ENCODE peak calls at places on chromosomes 3 and 15, in ten cellular contexts. N, A, P, O, W, D, U, G, Z and X are unnamed samples.

GRCh38 chr3:37739579-37740290 is 121.9 kb upstream of the CTDSPL start:
- DNase-seq in N (no peak), A (no peak), P (no peak), O (no peak), W (no peak), D (no peak), U (no peak), G (no peak), Z (peak), X (no peak)

GRCh38 chr15:30929064-30929669 is 25.5 kb downstream of the FAN1 start:
- DNase-seq in N (no peak), A (no peak), P (no peak), O (no peak), W (no peak), D (no peak), U (no peak), G (no peak), Z (no peak), X (no peak)

GRCh38 chr15:57122080-57122845 is 203.8 kb downstream of the TCF12 start:
- DNase-seq in N (no peak), A (no peak), P (no peak), O (no peak), W (no peak), D (no peak), U (no peak), G (no peak), Z (no peak), X (no peak)

GRCh38 chr3:175199961-175200360 is 340.8 kb downstream of the NAALADL2 start:
- DNase-seq in N (no peak), A (no peak), P (no peak), O (no peak), W (no peak), D (no peak), U (no peak), G (no peak), Z (no peak), X (no peak)

GRCh38 chr3:78569820-78570219 is 1198.0 kb downstream of the ROBO1 start:
- DNase-seq in N (no peak), A (no peak), P (no peak), O (no peak), W (no peak), D (no peak), U (no peak), G (no peak), Z (no peak), X (no peak)

GRCh38 chr3:113631143-113631542 is 65.3 kb downstream of the USF3 start:
- DNase-seq in N (no peak), A (no peak), P (no peak), O (no peak), W (no peak), D (no peak), U (no peak), G (no peak), Z (no peak), X (no peak)

GRCh38 chr15:29674661-29675533 is 147.4 kb downstream of the TJP1 start:
- DNase-seq in N (no peak), A (peak), P (no peak), O (peak), W (no peak), D (peak), U (peak), G (no peak), Z (peak), X (peak)

GRCh38 chr15:44385344-44385942 is 42.0 kb upstream of the CTDSPL2 start:
- DNase-seq in N (no peak), A (peak), P (no peak), O (no peak), W (no peak), D (no peak), U (no peak), G (no peak), Z (no peak), X (no peak)

GRCh38 chr15:84142888-84143337 is 92.7 kb upstream of the GOLGA6L4 start:
- DNase-seq in N (peak), A (peak), P (no peak), O (peak), W (no peak), D (peak), U (peak), G (peak), Z (peak), X (peak)

GRCh38 chr3:138434276-138434874 is at the start of gene ESYT3:
- DNase-seq in N (peak), A (peak), P (no peak), O (peak), W (peak), D (peak), U (peak), G (peak), Z (peak), X (peak)

GRCh38 chr3:53109822-53110771 is 20.1 kb downstream of the RFT1 start:
- DNase-seq in N (peak), A (peak), P (no peak), O (peak), W (no peak), D (peak), U (peak), G (no peak), Z (no peak), X (no peak)

GRCh38 chr15:84598993-84599392 is 1.8 kb upstream of the ZSCAN2 start:
- DNase-seq in N (no peak), A (peak), P (no peak), O (peak), W (no peak), D (peak), U (peak), G (no peak), Z (no peak), X (no peak)

GRCh38 chr15:38707802-38708671 is 143.4 kb upstream of the RASGRP1 start:
- DNase-seq in N (no peak), A (peak), P (no peak), O (peak), W (no peak), D (peak), U (peak), G (no peak), Z (no peak), X (no peak)

GRCh38 chr3:134486577-134487041 is 752 bp downstream of the CEP63 start:
- DNase-seq in N (no peak), A (peak), P (no peak), O (no peak), W (no peak), D (peak), U (no peak), G (no peak), Z (no peak), X (no peak)

GRCh38 chr15:71575474-71576045 is 234.8 kb upstream of the NR2E3 start:
- DNase-seq in N (no peak), A (peak), P (no peak), O (no peak), W (no peak), D (peak), U (no peak), G (no peak), Z (no peak), X (no peak)

GRCh38 chr3:39222939-39223338 is 30.5 kb upstream of the XIRP1 start:
- DNase-seq in N (no peak), A (no peak), P (no peak), O (no peak), W (no peak), D (no peak), U (no peak), G (no peak), Z (no peak), X (no peak)

GRCh38 chr3:190697502-190697830 is 165.0 kb downstream of the GMNC start:
- DNase-seq in N (no peak), A (no peak), P (no peak), O (no peak), W (no peak), D (no peak), U (no peak), G (no peak), Z (no peak), X (no peak)
- TF ChIP-seq CTCF in N (no peak), A (no peak), P (no peak), O (no peak), W (peak), D (no peak), U (no peak), G (no peak), Z (no peak), X (no peak)

DNA sequence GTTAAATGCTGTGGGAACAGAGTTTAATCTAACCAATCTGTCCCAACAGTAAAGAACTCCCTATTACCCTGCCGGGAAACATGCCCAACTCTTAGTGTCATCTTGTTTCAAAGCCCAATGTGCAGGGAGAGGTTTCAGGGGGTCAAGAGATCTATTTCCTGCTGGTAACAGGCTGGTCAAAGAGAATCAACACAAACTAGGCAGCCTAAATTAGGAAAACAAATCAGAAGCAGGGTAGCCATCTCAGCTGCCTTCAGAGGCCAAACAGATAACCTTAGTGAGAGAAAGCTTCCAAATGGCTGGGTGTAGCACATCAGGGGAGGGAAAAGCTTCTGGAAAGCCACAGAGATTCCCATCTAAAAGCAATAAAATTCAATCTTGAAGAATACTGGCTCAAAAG is 372.1 kb upstream of the RARB start:
- DNase-seq in N (no peak), A (no peak), P (no peak), O (no peak), W (no peak), D (no peak), U (no peak), G (no peak), Z (no peak), X (no peak)
- TF ChIP-seq CTCF in N (no peak), A (no peak), P (no peak), O (no peak), W (no peak), D (no peak), U (no peak), G (no peak), Z (no peak), X (no peak)

DNA sequence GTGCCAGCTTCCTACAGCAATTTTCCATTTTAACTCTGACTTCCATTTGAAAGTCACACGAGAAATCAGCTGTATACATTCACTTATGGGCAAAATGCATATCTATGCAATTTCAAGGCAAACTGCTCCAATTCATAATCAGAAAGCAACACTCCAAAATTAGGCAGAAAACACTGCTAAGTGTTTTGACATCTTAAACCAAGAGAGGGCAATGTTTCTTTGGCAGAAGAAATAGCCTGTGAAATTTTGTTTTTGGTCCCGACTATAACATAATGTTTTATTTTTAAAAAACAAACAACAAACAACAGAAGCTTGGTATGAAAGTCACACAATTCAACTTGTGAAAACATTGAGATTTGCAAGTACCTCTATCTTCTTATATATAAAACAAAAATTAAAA is 42.6 kb downstream of the GOLIM4 start:
- DNase-seq in N (no peak), A (no peak), P (no peak), O (no peak), W (no peak), D (no peak), U (no peak), G (no peak), Z (no peak), X (no peak)
- TF ChIP-seq CTCF in N (no peak), A (peak), P (no peak), O (no peak), W (no peak), D (no peak), U (no peak), G (no peak), Z (peak), X (no peak)

GRCh38 chr3:67593761-67594234 is 60.6 kb downstream of the SUCLG2 start:
- DNase-seq in N (no peak), A (peak), P (no peak), O (no peak), W (peak), D (peak), U (peak), G (no peak), Z (no peak), X (no peak)
- TF ChIP-seq CTCF in N (no peak), A (peak), P (no peak), O (no peak), W (no peak), D (peak), U (no peak), G (no peak), Z (no peak), X (no peak)

GRCh38 chr3:139564290-139564861 is 24.8 kb upstream of the RBP1 start:
- DNase-seq in N (no peak), A (peak), P (no peak), O (peak), W (no peak), D (no peak), U (peak), G (no peak), Z (no peak), X (no peak)
- TF ChIP-seq CTCF in N (no peak), A (peak), P (no peak), O (peak), W (peak), D (no peak), U (no peak), G (peak), Z (peak), X (no peak)

GRCh38 chr3:179902061-179902460 is 134.7 kb downstream of the PEX5L start:
- DNase-seq in N (no peak), A (no peak), P (no peak), O (no peak), W (no peak), D (no peak), U (no peak), G (no peak), Z (no peak), X (no peak)

DNA sequence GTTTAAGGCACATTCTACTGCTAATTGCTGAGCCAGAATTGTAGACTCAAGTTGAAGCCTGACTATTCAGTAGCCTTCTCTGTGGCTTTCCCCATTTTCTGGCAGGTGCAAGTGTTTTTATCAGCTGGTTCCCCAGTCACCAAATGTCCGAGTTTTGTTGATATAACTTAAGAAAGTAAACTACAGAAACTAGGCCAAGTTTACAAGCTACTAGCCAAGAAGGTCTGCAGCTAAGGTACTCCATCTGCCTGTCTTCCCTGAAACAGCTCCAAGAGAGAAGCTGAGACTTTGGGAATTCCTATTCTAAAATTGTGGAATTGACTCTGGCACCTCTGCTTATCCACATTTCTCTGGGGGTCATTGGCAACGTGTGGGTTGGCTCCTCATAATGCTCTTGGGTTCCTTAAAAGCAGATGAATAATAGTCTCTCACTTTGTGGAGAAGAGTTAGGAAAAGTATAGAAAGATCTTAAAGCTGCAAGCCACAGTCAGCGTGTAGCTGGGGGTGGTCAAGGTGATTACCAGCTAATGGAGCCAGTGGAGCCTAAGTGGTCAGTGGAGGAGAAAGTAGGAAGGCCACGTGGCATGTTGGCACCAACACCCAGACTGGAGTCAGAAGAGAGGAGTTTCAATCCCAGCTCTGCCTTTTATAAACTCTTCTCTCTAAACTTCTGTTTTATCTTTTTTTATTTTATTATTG is 128.8 kb downstream of the PEX5L start:
- DNase-seq in N (no peak), A (no peak), P (no peak), O (no peak), W (no peak), D (no peak), U (no peak), G (no peak), Z (no peak), X (no peak)
- TF ChIP-seq CTCF in N (no peak), A (no peak), P (no peak), O (no peak), W (no peak), D (no peak), U (no peak), G (no peak), Z (no peak), X (no peak)

GRCh38 chr3:35946857-35947514 is 307.7 kb downstream of the ARPP21 start:
- DNase-seq in N (no peak), A (no peak), P (no peak), O (no peak), W (no peak), D (no peak), U (no peak), G (no peak), Z (no peak), X (no peak)
- TF ChIP-seq CTCF in N (no peak), A (no peak), P (no peak), O (no peak), W (peak), D (no peak), U (no peak), G (no peak), Z (no peak), X (no peak)

DNA sequence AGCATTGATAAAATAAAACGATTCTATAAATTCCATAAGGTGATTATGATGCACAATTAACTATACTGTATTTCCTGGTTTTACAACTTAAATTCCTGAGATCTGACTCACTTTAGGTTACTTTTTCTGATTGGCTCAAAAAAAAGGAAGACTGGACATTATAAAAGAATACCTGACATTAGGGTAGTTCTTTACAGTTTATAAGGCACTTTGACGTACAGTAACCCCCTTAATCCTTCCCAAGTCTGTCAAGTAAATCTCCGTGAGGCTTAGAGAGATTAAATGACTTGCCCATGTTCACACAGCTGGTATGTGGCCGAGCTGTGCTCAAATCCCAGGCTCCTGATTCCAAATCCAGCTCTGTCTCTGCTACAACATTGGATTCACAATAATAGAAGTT is 1.0 kb upstream of the SLTM start:
- DNase-seq in N (no peak), A (no peak), P (no peak), O (no peak), W (peak), D (no peak), U (no peak), G (no peak), Z (no peak), X (no peak)
- TF ChIP-seq CTCF in N (no peak), A (no peak), P (no peak), O (no peak), W (no peak), D (no peak), U (no peak), G (no peak), Z (no peak), X (no peak)

GRCh38 chr15:40054746-40055575 is 16.0 kb upstream of the SRP14 start:
- DNase-seq in N (no peak), A (no peak), P (peak), O (no peak), W (peak), D (no peak), U (no peak), G (no peak), Z (no peak), X (no peak)

GRCh38 chr15:40051616-40052415 is 12.8 kb upstream of the SRP14 start:
- DNase-seq in N (no peak), A (no peak), P (no peak), O (no peak), W (no peak), D (no peak), U (no peak), G (no peak), Z (no peak), X (no peak)

GRCh38 chr15:40054056-40054745 is 15.2 kb upstream of the SRP14 start:
- DNase-seq in N (no peak), A (no peak), P (peak), O (no peak), W (no peak), D (no peak), U (no peak), G (no peak), Z (no peak), X (no peak)

GRCh38 chr15:40052604-40053003 is 13.6 kb upstream of the SRP14 start:
- DNase-seq in N (no peak), A (no peak), P (no peak), O (no peak), W (peak), D (no peak), U (no peak), G (no peak), Z (no peak), X (no peak)

DNA sequence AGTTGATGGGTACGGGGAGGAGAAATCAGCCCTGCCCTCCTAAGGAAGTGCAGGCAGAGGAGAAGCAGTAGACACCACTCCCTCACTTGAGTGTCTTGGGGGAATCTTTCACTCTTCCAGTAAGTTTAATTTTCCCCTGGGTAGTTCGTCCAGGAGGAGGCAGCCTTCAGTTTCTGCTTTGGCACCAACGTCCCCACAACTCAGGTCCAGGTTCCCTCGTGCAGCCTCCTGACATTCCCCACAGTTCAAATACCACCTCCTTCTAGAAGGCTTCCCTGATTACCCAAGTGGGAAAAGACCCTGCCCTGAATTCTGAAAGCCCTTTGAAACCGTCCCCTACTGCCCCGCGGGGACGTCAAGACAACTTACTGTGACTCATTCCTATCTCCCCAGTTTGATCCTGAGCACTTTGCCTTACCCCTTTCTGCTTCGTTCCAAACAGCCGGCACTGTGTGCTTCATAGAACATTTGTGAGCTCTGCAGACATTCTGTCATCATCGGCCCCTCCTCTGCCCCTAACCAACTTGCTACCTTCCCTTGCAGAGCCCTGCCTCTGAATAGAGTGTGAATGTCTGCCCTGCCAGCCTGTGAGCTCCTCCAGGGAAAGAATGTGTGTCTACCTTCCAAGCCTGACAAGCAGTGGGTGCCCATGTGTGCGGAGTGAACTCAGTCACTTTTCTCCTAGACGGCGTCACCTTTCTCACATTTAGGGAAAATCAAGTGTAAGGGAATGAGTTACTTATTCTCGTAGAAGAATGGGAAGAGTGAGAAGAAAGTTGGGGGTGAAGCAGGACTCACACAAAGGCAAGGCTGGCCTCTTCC is 14.5 kb upstream of the SRP14 start:
- DNase-seq in N (no peak), A (no peak), P (no peak), O (no peak), W (no peak), D (no peak), U (no peak), G (no peak), Z (no peak), X (no peak)
- TF ChIP-seq CTCF in N (no peak), A (no peak), P (no peak), O (no peak), W (no peak), D (no peak), U (no peak), G (no peak), Z (peak), X (no peak)